ENCODE peak calls at places on chromosomes 4 and X, in four cellular contexts. One of them, this sample, is unnamed.

GRCh38 chrX:10981491-10981890 is 129.6 kb upstream of the HCCS start:
- DNase-seq in lower lobe of right lung: no peak
- DNase-seq in fibroblast of pulmonary artery: no peak
- DNase-seq in HFFc6: no peak
- DNase-seq in this sample: no peak

GRCh38 chrX:9122504-9123245 is 88.7 kb upstream of the FAM9B start:
- DNase-seq in lower lobe of right lung: no peak
- DNase-seq in fibroblast of pulmonary artery: no peak
- DNase-seq in HFFc6: peak; percentile 3
- DNase-seq in this sample: no peak

GRCh38 chr4:182142146-182143085 is 100.8 kb upstream of the TENM3 start:
- DNase-seq in lower lobe of right lung: no peak
- DNase-seq in fibroblast of pulmonary artery: peak; percentile 32
- DNase-seq in HFFc6: peak; percentile 35
- DNase-seq in this sample: no peak

GRCh38 chr4:150302553-150302952 is 224.3 kb downstream of the DCLK2 start:
- DNase-seq in lower lobe of right lung: no peak
- DNase-seq in fibroblast of pulmonary artery: peak; percentile 98
- DNase-seq in HFFc6: peak; percentile 94
- DNase-seq in this sample: peak; percentile 90

GRCh38 chr4:25439913-25440477 is 62.9 kb downstream of the ANAPC4 start:
- DNase-seq in lower lobe of right lung: no peak
- DNase-seq in fibroblast of pulmonary artery: peak; percentile 85
- DNase-seq in HFFc6: peak; percentile 66
- DNase-seq in this sample: peak; percentile 34

GRCh38 chrX:41300758-41301437 is 33.1 kb upstream of the DDX3X start:
- DNase-seq in lower lobe of right lung: no peak
- DNase-seq in fibroblast of pulmonary artery: peak; percentile 28
- DNase-seq in HFFc6: peak; percentile 82
- DNase-seq in this sample: no peak

GRCh38 chr4:157897971-157898370 is 274.9 kb downstream of the GASK1B start:
- DNase-seq in lower lobe of right lung: no peak
- DNase-seq in fibroblast of pulmonary artery: no peak
- DNase-seq in HFFc6: no peak
- DNase-seq in this sample: no peak

GRCh38 chr4:66091801-66092200 is 421.5 kb upstream of the EPHA5 start:
- DNase-seq in lower lobe of right lung: no peak
- DNase-seq in fibroblast of pulmonary artery: peak; percentile 3
- DNase-seq in HFFc6: no peak
- DNase-seq in this sample: no peak

GRCh38 chrX:126552313-126553022 is at the start of gene DCAF12L1:
- DNase-seq in lower lobe of right lung: no peak
- DNase-seq in fibroblast of pulmonary artery: no peak
- DNase-seq in HFFc6: no peak
- DNase-seq in this sample: no peak

GRCh38 chr4:126991965-126992364 is 640.8 kb upstream of the INTU start:
- DNase-seq in lower lobe of right lung: no peak
- DNase-seq in fibroblast of pulmonary artery: peak; percentile 6
- DNase-seq in HFFc6: peak; percentile 37
- DNase-seq in this sample: peak; percentile 62

GRCh38 chr4:5409237-5409636 is 299.1 kb downstream of the EVC2 start:
- DNase-seq in lower lobe of right lung: no peak
- DNase-seq in fibroblast of pulmonary artery: no peak
- DNase-seq in HFFc6: no peak
- DNase-seq in this sample: no peak

GRCh38 chr4:165505991-165506779 is 127.4 kb downstream of the CPE start:
- DNase-seq in lower lobe of right lung: no peak
- DNase-seq in fibroblast of pulmonary artery: peak; percentile 85
- DNase-seq in HFFc6: no peak
- DNase-seq in this sample: peak; percentile 57

GRCh38 chr4:113979157-113979972 is at the start of gene ARSJ:
- DNase-seq in lower lobe of right lung: peak; percentile 74
- DNase-seq in fibroblast of pulmonary artery: peak; percentile 89
- DNase-seq in HFFc6: peak; percentile 71
- DNase-seq in this sample: peak; percentile 41

GRCh38 chr4:52105276-52105675 is 54.2 kb downstream of the SPATA18 start:
- DNase-seq in lower lobe of right lung: no peak
- DNase-seq in fibroblast of pulmonary artery: no peak
- DNase-seq in HFFc6: no peak
- DNase-seq in this sample: no peak

GRCh38 chr4:105989411-105990242 is 94.4 kb downstream of the NPNT start:
- DNase-seq in lower lobe of right lung: no peak
- DNase-seq in fibroblast of pulmonary artery: no peak
- DNase-seq in HFFc6: peak; percentile 10
- DNase-seq in this sample: no peak

GRCh38 chr4:141668200-141668599 is 31.8 kb downstream of the IL15 start:
- DNase-seq in lower lobe of right lung: no peak
- DNase-seq in fibroblast of pulmonary artery: no peak
- DNase-seq in HFFc6: peak; percentile 36
- DNase-seq in this sample: no peak

GRCh38 chr4:158481811-158482210 is 39.9 kb upstream of the RXFP1 start:
- DNase-seq in lower lobe of right lung: no peak
- DNase-seq in fibroblast of pulmonary artery: no peak
- DNase-seq in HFFc6: no peak
- DNase-seq in this sample: no peak

GRCh38 chr4:184416913-184417734 is 57.2 kb downstream of the IRF2 start:
- DNase-seq in lower lobe of right lung: no peak
- DNase-seq in fibroblast of pulmonary artery: no peak
- DNase-seq in HFFc6: no peak
- DNase-seq in this sample: no peak

GRCh38 chr4:37188100-37188499 is 56.4 kb upstream of the NWD2 start:
- DNase-seq in lower lobe of right lung: no peak
- DNase-seq in fibroblast of pulmonary artery: no peak
- DNase-seq in HFFc6: no peak
- DNase-seq in this sample: no peak
- TF ChIP-seq CTCF in lower lobe of right lung: no peak
- TF ChIP-seq CTCF in fibroblast of pulmonary artery: no peak
- TF ChIP-seq CTCF in HFFc6: peak; percentile 30
- TF ChIP-seq CTCF in this sample: no peak

DNA sequence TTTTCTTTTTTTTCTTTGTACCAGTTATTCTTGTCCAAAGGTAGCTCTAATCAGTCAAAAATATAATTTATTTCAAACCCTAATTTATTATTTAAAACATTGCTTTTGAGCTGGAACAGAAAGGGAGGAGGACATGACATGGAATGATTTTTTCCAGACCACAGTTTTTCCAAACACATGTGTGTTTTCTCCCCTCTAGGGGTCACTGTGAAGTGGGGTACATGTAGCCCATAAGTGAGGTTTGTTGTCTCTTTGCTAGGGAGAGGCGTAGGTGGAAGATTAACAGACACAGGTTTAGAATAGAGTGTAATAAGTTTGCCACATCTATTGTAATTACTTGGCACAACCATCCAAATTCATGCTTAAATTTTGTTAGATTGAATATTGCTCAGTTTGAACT is 83.0 kb downstream of the TNIP2 start:
- DNase-seq in lower lobe of right lung: no peak
- DNase-seq in fibroblast of pulmonary artery: peak; percentile 21
- DNase-seq in HFFc6: no peak
- DNase-seq in this sample: no peak
- TF ChIP-seq CTCF in lower lobe of right lung: no peak
- TF ChIP-seq CTCF in fibroblast of pulmonary artery: peak; percentile 46
- TF ChIP-seq CTCF in HFFc6: peak; percentile 73
- TF ChIP-seq CTCF in this sample: peak; percentile 32

DNA sequence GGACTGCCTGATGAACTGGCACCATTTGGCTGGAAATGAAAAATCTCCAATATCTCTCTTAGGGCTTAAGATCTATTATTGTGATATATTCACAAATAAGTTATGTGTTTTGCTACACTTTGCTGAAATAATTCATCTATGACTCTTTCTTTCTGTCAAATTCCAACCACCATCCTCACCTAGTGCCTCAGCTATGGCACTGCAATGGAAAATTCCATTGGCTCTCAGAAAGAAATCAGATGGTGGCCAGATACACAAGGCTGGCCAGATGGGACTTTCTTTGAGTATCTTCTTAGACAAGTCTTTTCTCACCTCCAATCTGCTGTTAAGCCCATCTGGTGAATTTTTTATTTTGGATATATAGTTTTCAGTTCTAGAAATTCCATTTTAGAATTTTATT is 28.0 kb downstream of the NAT8L start:
- DNase-seq in lower lobe of right lung: no peak
- DNase-seq in fibroblast of pulmonary artery: peak; percentile 6
- DNase-seq in HFFc6: peak; percentile 25
- DNase-seq in this sample: no peak
- TF ChIP-seq CTCF in lower lobe of right lung: no peak
- TF ChIP-seq CTCF in fibroblast of pulmonary artery: peak; percentile 8
- TF ChIP-seq CTCF in HFFc6: peak; percentile 59
- TF ChIP-seq CTCF in this sample: peak; percentile 28

DNA sequence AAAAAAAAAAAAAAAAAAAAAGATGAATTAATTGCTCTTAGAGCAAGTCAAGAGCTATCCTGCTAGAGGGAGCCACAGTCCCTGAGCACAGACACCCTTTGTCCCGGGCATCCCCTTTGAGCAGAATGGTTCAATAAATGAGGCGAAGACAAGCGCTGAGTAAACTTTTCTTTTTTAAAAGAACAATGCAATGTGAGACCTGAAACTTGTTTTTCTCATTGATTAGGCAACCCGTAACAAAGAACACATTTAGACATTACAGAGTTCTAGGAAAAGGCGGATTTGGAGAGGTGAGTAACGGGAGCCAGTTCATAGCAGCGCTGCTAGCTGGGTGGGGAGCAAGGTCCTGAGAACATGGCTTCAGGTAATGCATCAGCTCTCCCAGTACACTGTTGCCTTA is 46.1 kb downstream of the GRK4 start:
- DNase-seq in lower lobe of right lung: no peak
- DNase-seq in fibroblast of pulmonary artery: peak; percentile 16
- DNase-seq in HFFc6: no peak
- DNase-seq in this sample: no peak
- TF ChIP-seq CTCF in lower lobe of right lung: no peak
- TF ChIP-seq CTCF in fibroblast of pulmonary artery: peak; percentile 11
- TF ChIP-seq CTCF in HFFc6: peak; percentile 45
- TF ChIP-seq CTCF in this sample: peak; percentile 48

This sample was measured in AG09309.